ENCODE peak calls at places on chromosome 2, in seven cellular contexts. F is MCF 10A, J is stomach, Y is AG10803, P is A549, G is choroid plexus epithelial cell, S is progenitor cell of endocrine pancreas. O is an unnamed sample.
A peak's percentile ranks its signal among the peaks of the same experiment; 100 is the strongest.

GRCh38 chr2:39875182-39875913 is 96.3 kb upstream of the THUMPD2 start:
- DNase-seq in Y (peak; percentile 94), S (no peak), J (no peak), F (peak; percentile 92), G (peak; percentile 73), P (peak; percentile 86), O (peak; percentile 88)

GRCh38 chr2:98121149-98121548 is 34.2 kb downstream of the VWA3B start:
- DNase-seq in Y (no peak), G (no peak), F (no peak), S (no peak), J (no peak), P (no peak), O (no peak)

GRCh38 chr2:479505-480161 is 191.7 kb upstream of the ALKAL2 start:
- DNase-seq in F (no peak), Y (no peak), G (peak; percentile 3), S (no peak), J (no peak), P (no peak), O (no peak)

GRCh38 chr2:204335642-204336041 is 209.6 kb upstream of the PARD3B start:
- DNase-seq in S (no peak), P (no peak), J (no peak), F (no peak), Y (no peak), G (no peak), O (peak; percentile 60)

GRCh38 chr2:152376968-152377367 is 42.0 kb downstream of the FMNL2 start:
- DNase-seq in Y (no peak), G (no peak), F (peak; percentile 22), S (no peak), P (no peak), J (no peak), O (no peak)

GRCh38 chr2:75328156-75328555 is 128.8 kb upstream of the TACR1 start:
- DNase-seq in Y (no peak), S (no peak), G (no peak), F (no peak), J (no peak), P (no peak), O (no peak)

GRCh38 chr2:161243873-161244272 is 64.4 kb upstream of the PSMD14 start:
- DNase-seq in Y (no peak), G (no peak), S (no peak), F (no peak), J (no peak), P (no peak), O (no peak)

GRCh38 chr2:241211276-241211675 is 22.8 kb downstream of the ANO7 start:
- DNase-seq in F (no peak), S (no peak), J (no peak), Y (no peak), G (no peak), P (no peak), O (peak; percentile 24)

GRCh38 chr2:157404363-157404762 is 39.5 kb downstream of the CYTIP start:
- DNase-seq in S (no peak), G (no peak), P (no peak), J (no peak), Y (no peak), F (no peak), O (peak; percentile 74)

GRCh38 chr2:64936809-64937208 is 52.4 kb upstream of the SLC1A4 start:
- DNase-seq in F (no peak), J (no peak), S (no peak), Y (no peak), G (no peak), P (no peak), O (no peak)

GRCh38 chr2:29878898-29879297 is 42.5 kb downstream of the ALK start:
- DNase-seq in Y (no peak), P (peak; percentile 58), F (peak; percentile 70), S (no peak), J (no peak), G (peak; percentile 15), O (peak; percentile 34)

GRCh38 chr2:1538663-1539062 is 125.4 kb downstream of the TPO start:
- DNase-seq in S (no peak), J (no peak), Y (peak; percentile 13), G (peak; percentile 56), F (peak; percentile 44), P (peak; percentile 71), O (peak; percentile 12)

GRCh38 chr2:164967781-164968228 is 12.5 kb upstream of the SLC38A11 start:
- DNase-seq in P (peak; percentile 57), F (peak; percentile 77), G (peak; percentile 93), J (no peak), S (no peak), Y (peak; percentile 79), O (peak; percentile 99)

GRCh38 chr2:239719791-239720410 is 305.2 kb downstream of the NDUFA10 start:
- DNase-seq in J (no peak), P (no peak), F (no peak), G (no peak), Y (no peak), S (no peak), O (no peak)

GRCh38 chr2:96759548-96759947 is 1.2 kb upstream of the CNNM4 start:
- DNase-seq in P (no peak), F (no peak), Y (no peak), S (no peak), J (no peak), G (no peak), O (no peak)
- TF ChIP-seq CTCF in P (no peak), F (no peak), Y (no peak), S (no peak), J (no peak), G (no peak), O (no peak)

DNA sequence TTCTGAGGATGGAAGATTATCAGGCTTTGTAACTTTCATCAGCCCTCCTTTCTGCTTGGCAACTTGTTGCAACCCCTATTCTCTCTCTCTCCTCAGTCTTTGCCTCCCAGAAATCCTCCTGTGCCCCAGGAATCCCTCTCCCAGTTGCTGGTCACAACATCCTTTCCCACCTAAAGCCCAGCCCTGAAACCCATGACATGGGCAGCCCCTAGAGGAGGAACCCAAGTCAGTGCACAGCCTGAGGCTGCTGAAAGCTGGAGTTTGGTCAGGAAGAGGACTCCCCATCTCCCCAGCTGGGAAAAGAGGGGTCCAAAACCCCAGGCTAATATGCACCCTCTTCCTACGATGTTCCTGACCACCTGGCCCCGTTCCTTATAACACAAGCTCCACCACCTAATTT is 29.5 kb downstream of the PKDCC start:
- DNase-seq in Y (no peak), J (no peak), G (no peak), P (no peak), F (no peak), S (no peak), O (no peak)
- TF ChIP-seq CTCF in Y (peak; percentile 35), J (no peak), G (peak; percentile 49), P (peak; percentile 10), F (no peak), S (no peak), O (no peak)

GRCh38 chr2:67798536-67799160 is 264.2 kb downstream of the C1D start:
- DNase-seq in J (no peak), Y (no peak), P (no peak), F (no peak), S (no peak), G (no peak), O (no peak)
- TF ChIP-seq CTCF in J (no peak), Y (no peak), P (no peak), F (no peak), S (no peak), G (no peak), O (no peak)

GRCh38 chr2:9765611-9766531 is 77.4 kb upstream of the TAF1B start:
- DNase-seq in S (no peak), J (no peak), G (no peak), F (no peak), Y (no peak), P (no peak), O (peak; percentile 73)
- TF ChIP-seq CTCF in S (no peak), J (no peak), G (no peak), F (no peak), Y (no peak), P (peak; percentile 12), O (no peak)

DNA sequence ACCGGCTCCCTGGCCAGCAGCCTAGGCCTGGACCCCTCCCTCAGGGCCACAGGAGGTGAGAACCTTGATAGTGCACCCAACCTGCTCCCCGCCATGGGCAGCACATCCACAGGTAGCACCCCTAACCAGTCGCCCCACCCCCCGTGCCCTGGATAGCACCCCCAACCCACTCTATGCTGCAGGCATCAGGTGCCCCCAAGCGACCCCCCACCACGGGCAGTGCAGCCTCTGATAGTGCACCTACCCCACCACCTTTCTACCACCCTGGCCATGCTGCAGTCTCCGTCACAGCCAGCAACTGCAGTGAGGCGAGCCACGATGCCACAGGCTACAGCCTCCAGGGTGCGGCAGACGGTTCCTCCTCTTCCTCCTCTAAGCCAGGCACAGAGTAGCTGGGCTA is 55.6 kb downstream of the SOWAHC start:
- DNase-seq in P (no peak), F (no peak), G (no peak), J (no peak), S (no peak), Y (no peak), O (no peak)
- TF ChIP-seq CTCF in P (no peak), F (no peak), G (no peak), J (no peak), S (no peak), Y (no peak), O (no peak)

GRCh38 chr2:191268596-191268995 is 23.4 kb downstream of the MYO1B start:
- DNase-seq in G (no peak), J (no peak), F (no peak), S (no peak), Y (no peak), P (no peak), O (no peak)

GRCh38 chr2:191266201-191266600 is 21.0 kb downstream of the MYO1B start:
- DNase-seq in S (no peak), J (no peak), P (no peak), G (no peak), F (no peak), Y (peak; percentile 76), O (no peak)

GRCh38 chr2:191272064-191272463 is 26.9 kb downstream of the MYO1B start:
- DNase-seq in G (no peak), J (no peak), P (no peak), F (no peak), Y (no peak), S (no peak), O (no peak)

GRCh38 chr2:191274404-191274803 is 29.2 kb downstream of the MYO1B start:
- DNase-seq in P (no peak), F (no peak), Y (no peak), J (no peak), G (no peak), S (no peak), O (no peak)

DNA sequence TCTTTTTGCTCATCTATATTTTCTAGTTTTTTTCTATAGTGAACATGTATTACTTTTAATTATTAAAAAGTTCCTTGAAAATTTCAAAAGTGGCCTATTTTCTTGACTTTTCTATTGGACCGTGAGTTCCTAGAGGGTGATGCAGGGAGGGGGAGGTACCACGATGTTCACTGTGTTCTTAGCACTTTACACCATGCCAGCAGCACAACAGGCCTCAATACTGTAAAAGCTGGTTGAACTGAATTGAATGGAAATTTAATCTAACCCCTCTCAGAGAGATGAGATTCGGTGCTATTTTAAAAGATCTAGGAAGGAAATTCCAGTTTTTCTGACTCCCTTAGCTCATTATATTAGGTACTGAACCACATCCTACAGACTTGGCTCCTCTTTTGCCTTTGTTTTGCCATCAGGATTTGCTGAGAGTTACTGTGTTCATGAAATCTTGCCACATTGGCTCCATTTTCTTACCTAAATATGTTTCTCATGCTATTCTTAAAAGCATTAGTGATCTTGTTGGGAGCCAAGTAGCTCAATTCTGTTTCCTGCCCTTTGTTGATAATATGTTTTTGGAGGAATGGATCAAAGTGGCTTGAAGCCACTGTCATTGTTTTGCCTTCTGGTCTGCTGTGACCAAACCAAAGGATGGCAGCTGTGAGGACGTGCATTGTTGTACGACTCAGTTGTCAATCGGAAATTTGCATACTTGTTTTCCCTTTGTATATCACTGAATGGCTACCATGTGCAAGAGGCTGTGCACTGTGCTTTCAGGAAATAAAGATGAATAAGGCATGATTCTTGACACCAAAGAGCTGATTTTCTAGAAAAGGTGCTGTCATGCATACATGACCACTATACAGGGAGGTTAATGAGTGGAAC is 25.3 kb downstream of the MYO1B start:
- DNase-seq in J (no peak), G (no peak), Y (peak; percentile 26), F (no peak), P (no peak), S (no peak), O (no peak)
- TF ChIP-seq CTCF in J (no peak), G (no peak), Y (no peak), F (no peak), P (no peak), S (no peak), O (no peak)

O was measured in epithelial cell of esophagus.